ENCODE peak calls at places on chromosomes 12 and 14, in seven cellular contexts. One of them, this sample, is unnamed.
A peak's percentile ranks its signal among the peaks of the same experiment; 100 is the strongest.

GRCh38 chr12:87303396-87304012 is 725.7 kb downstream of the C12orf50 start:
- DNase-seq in fibroblast of lung: no peak
- DNase-seq in epithelial cell of proximal tubule: no peak
- DNase-seq in astrocyte of the cerebellum: no peak
- DNase-seq in ovary: no peak
- DNase-seq in PC-9: no peak
- DNase-seq in uterus: no peak
- DNase-seq in this sample: no peak

GRCh38 chr12:83389237-83389996 is 702.7 kb downstream of the TMTC2 start:
- DNase-seq in PC-9: no peak
- DNase-seq in astrocyte of the cerebellum: no peak
- DNase-seq in fibroblast of lung: no peak
- DNase-seq in uterus: no peak
- DNase-seq in ovary: no peak
- DNase-seq in epithelial cell of proximal tubule: no peak
- DNase-seq in this sample: no peak

GRCh38 chr12:5794156-5794555 is 150.9 kb downstream of the ANO2 start:
- DNase-seq in fibroblast of lung: no peak
- DNase-seq in PC-9: no peak
- DNase-seq in astrocyte of the cerebellum: no peak
- DNase-seq in ovary: no peak
- DNase-seq in epithelial cell of proximal tubule: no peak
- DNase-seq in uterus: no peak
- DNase-seq in this sample: no peak

GRCh38 chr14:55074662-55075061 is 23.2 kb downstream of the MAPK1IP1L start:
- DNase-seq in astrocyte of the cerebellum: no peak
- DNase-seq in epithelial cell of proximal tubule: no peak
- DNase-seq in PC-9: no peak
- DNase-seq in uterus: no peak
- DNase-seq in ovary: no peak
- DNase-seq in fibroblast of lung: peak; percentile 63
- DNase-seq in this sample: no peak

GRCh38 chr14:92600318-92601053 is 86.9 kb downstream of the RIN3 start:
- DNase-seq in PC-9: peak; percentile 89
- DNase-seq in astrocyte of the cerebellum: no peak
- DNase-seq in fibroblast of lung: peak; percentile 78
- DNase-seq in uterus: no peak
- DNase-seq in ovary: no peak
- DNase-seq in epithelial cell of proximal tubule: peak; percentile 56
- DNase-seq in this sample: no peak

GRCh38 chr12:9943244-9943643 is 11.1 kb upstream of the CLEC2A start:
- DNase-seq in PC-9: no peak
- DNase-seq in fibroblast of lung: no peak
- DNase-seq in epithelial cell of proximal tubule: no peak
- DNase-seq in ovary: no peak
- DNase-seq in uterus: no peak
- DNase-seq in astrocyte of the cerebellum: no peak
- DNase-seq in this sample: no peak

GRCh38 chr14:101557321-101557695 is 4.0 kb upstream of the DIO3 start:
- DNase-seq in epithelial cell of proximal tubule: no peak
- DNase-seq in fibroblast of lung: no peak
- DNase-seq in astrocyte of the cerebellum: no peak
- DNase-seq in PC-9: no peak
- DNase-seq in uterus: no peak
- DNase-seq in ovary: no peak
- DNase-seq in this sample: no peak

GRCh38 chr12:133106253-133106652 is 23.8 kb downstream of the ZNF891 start:
- DNase-seq in fibroblast of lung: peak; percentile 20
- DNase-seq in epithelial cell of proximal tubule: no peak
- DNase-seq in astrocyte of the cerebellum: no peak
- DNase-seq in ovary: no peak
- DNase-seq in uterus: no peak
- DNase-seq in PC-9: no peak
- DNase-seq in this sample: no peak

GRCh38 chr14:90924618-90925345 is 108.6 kb upstream of the TTC7B start:
- DNase-seq in astrocyte of the cerebellum: no peak
- DNase-seq in epithelial cell of proximal tubule: no peak
- DNase-seq in PC-9: peak; percentile 42
- DNase-seq in ovary: no peak
- DNase-seq in uterus: no peak
- DNase-seq in fibroblast of lung: no peak
- DNase-seq in this sample: no peak

GRCh38 chr12:49400304-49400703 is 33.0 kb downstream of the SPATS2 start:
- DNase-seq in PC-9: no peak
- DNase-seq in fibroblast of lung: no peak
- DNase-seq in astrocyte of the cerebellum: no peak
- DNase-seq in uterus: no peak
- DNase-seq in ovary: no peak
- DNase-seq in epithelial cell of proximal tubule: no peak
- DNase-seq in this sample: no peak

GRCh38 chr14:88614218-88614907 is 51.5 kb downstream of the ZC3H14 start:
- DNase-seq in epithelial cell of proximal tubule: no peak
- DNase-seq in uterus: no peak
- DNase-seq in PC-9: no peak
- DNase-seq in astrocyte of the cerebellum: peak; percentile 49
- DNase-seq in ovary: no peak
- DNase-seq in fibroblast of lung: peak; percentile 86
- DNase-seq in this sample: no peak

GRCh38 chr12:133264173-133264572 is 28.5 kb upstream of the ANHX start:
- DNase-seq in astrocyte of the cerebellum: no peak
- DNase-seq in PC-9: no peak
- DNase-seq in uterus: no peak
- DNase-seq in ovary: no peak
- DNase-seq in fibroblast of lung: no peak
- DNase-seq in epithelial cell of proximal tubule: no peak
- DNase-seq in this sample: no peak

GRCh38 chr12:48910196-48910595 is 15.1 kb downstream of the FKBP11 start:
- DNase-seq in ovary: no peak
- DNase-seq in fibroblast of lung: no peak
- DNase-seq in astrocyte of the cerebellum: no peak
- DNase-seq in epithelial cell of proximal tubule: no peak
- DNase-seq in PC-9: no peak
- DNase-seq in uterus: no peak
- DNase-seq in this sample: no peak

GRCh38 chr14:74571901-74572828 is 39.9 kb downstream of the LTBP2 start:
- DNase-seq in epithelial cell of proximal tubule: peak; percentile 95
- DNase-seq in uterus: peak; percentile 76
- DNase-seq in PC-9: peak; percentile 100
- DNase-seq in ovary: no peak
- DNase-seq in astrocyte of the cerebellum: peak; percentile 95
- DNase-seq in fibroblast of lung: peak; percentile 100
- DNase-seq in this sample: peak; percentile 76

GRCh38 chr12:119444462-119445044 is 110.0 kb downstream of the CCDC60 start:
- DNase-seq in uterus: no peak
- DNase-seq in ovary: no peak
- DNase-seq in fibroblast of lung: peak; percentile 27
- DNase-seq in PC-9: peak; percentile 49
- DNase-seq in astrocyte of the cerebellum: no peak
- DNase-seq in epithelial cell of proximal tubule: peak; percentile 25
- DNase-seq in this sample: no peak

GRCh38 chr12:108911915-108912314 is 32.0 kb downstream of the DAO start:
- DNase-seq in ovary: no peak
- DNase-seq in uterus: no peak
- DNase-seq in fibroblast of lung: no peak
- DNase-seq in astrocyte of the cerebellum: no peak
- DNase-seq in PC-9: peak; percentile 86
- DNase-seq in epithelial cell of proximal tubule: no peak
- DNase-seq in this sample: no peak

GRCh38 chr12:64571346-64571745 is 38.9 kb upstream of the RASSF3 start:
- DNase-seq in astrocyte of the cerebellum: no peak
- DNase-seq in PC-9: no peak
- DNase-seq in ovary: no peak
- DNase-seq in fibroblast of lung: no peak
- DNase-seq in uterus: no peak
- DNase-seq in epithelial cell of proximal tubule: no peak
- DNase-seq in this sample: no peak

GRCh38 chr12:110373025-110373876 is 30.3 kb downstream of the ANAPC7 start:
- DNase-seq in fibroblast of lung: no peak
- DNase-seq in epithelial cell of proximal tubule: no peak
- DNase-seq in astrocyte of the cerebellum: no peak
- DNase-seq in PC-9: no peak
- DNase-seq in uterus: peak; percentile 40
- DNase-seq in ovary: no peak
- DNase-seq in this sample: no peak

GRCh38 chr12:53219116-53219955 is 12.3 kb upstream of the ITGB7 start:
- DNase-seq in epithelial cell of proximal tubule: no peak
- DNase-seq in astrocyte of the cerebellum: no peak
- DNase-seq in uterus: no peak
- DNase-seq in ovary: peak; percentile 61
- DNase-seq in fibroblast of lung: peak; percentile 73
- DNase-seq in PC-9: no peak
- DNase-seq in this sample: no peak

GRCh38 chr12:84701966-84702365 is 210.6 kb downstream of the SLC6A15 start:
- DNase-seq in fibroblast of lung: peak; percentile 28
- DNase-seq in astrocyte of the cerebellum: no peak
- DNase-seq in epithelial cell of proximal tubule: no peak
- DNase-seq in uterus: no peak
- DNase-seq in ovary: no peak
- DNase-seq in PC-9: no peak
- DNase-seq in this sample: no peak

GRCh38 chr12:59808317-59808910 is 212.6 kb downstream of the SLC16A7 start:
- DNase-seq in epithelial cell of proximal tubule: peak; percentile 7
- DNase-seq in fibroblast of lung: peak; percentile 29
- DNase-seq in PC-9: peak; percentile 39
- DNase-seq in ovary: no peak
- DNase-seq in astrocyte of the cerebellum: peak; percentile 5
- DNase-seq in uterus: no peak
- DNase-seq in this sample: no peak

GRCh38 chr14:65167072-65167645 is 64.8 kb upstream of the MAX start:
- DNase-seq in uterus: no peak
- DNase-seq in epithelial cell of proximal tubule: no peak
- DNase-seq in fibroblast of lung: no peak
- DNase-seq in ovary: no peak
- DNase-seq in PC-9: no peak
- DNase-seq in astrocyte of the cerebellum: no peak
- DNase-seq in this sample: no peak

GRCh38 chr12:109710747-109711595 is 2.7 kb upstream of the FAM222A start:
- DNase-seq in epithelial cell of proximal tubule: peak; percentile 26
- DNase-seq in uterus: no peak
- DNase-seq in ovary: no peak
- DNase-seq in astrocyte of the cerebellum: no peak
- DNase-seq in PC-9: peak; percentile 84
- DNase-seq in fibroblast of lung: no peak
- DNase-seq in this sample: no peak

GRCh38 chr14:77605392-77605978 is 11.0 kb downstream of the SPTLC2 start:
- DNase-seq in astrocyte of the cerebellum: no peak
- DNase-seq in uterus: no peak
- DNase-seq in ovary: no peak
- DNase-seq in epithelial cell of proximal tubule: no peak
- DNase-seq in fibroblast of lung: no peak
- DNase-seq in PC-9: no peak
- DNase-seq in this sample: no peak

GRCh38 chr14:77603031-77603430 is 13.4 kb downstream of the SPTLC2 start:
- DNase-seq in PC-9: no peak
- DNase-seq in uterus: no peak
- DNase-seq in astrocyte of the cerebellum: no peak
- DNase-seq in epithelial cell of proximal tubule: no peak
- DNase-seq in fibroblast of lung: no peak
- DNase-seq in ovary: no peak
- DNase-seq in this sample: no peak

GRCh38 chr14:77601846-77602609 is 14.4 kb downstream of the SPTLC2 start:
- DNase-seq in ovary: no peak
- DNase-seq in fibroblast of lung: peak; percentile 72
- DNase-seq in astrocyte of the cerebellum: no peak
- DNase-seq in epithelial cell of proximal tubule: no peak
- DNase-seq in PC-9: peak; percentile 49
- DNase-seq in uterus: no peak
- DNase-seq in this sample: no peak

GRCh38 chr14:77599894-77600293 is 16.5 kb downstream of the SPTLC2 start:
- DNase-seq in ovary: no peak
- DNase-seq in PC-9: no peak
- DNase-seq in astrocyte of the cerebellum: no peak
- DNase-seq in fibroblast of lung: peak; percentile 57
- DNase-seq in uterus: no peak
- DNase-seq in epithelial cell of proximal tubule: no peak
- DNase-seq in this sample: no peak

DNA sequence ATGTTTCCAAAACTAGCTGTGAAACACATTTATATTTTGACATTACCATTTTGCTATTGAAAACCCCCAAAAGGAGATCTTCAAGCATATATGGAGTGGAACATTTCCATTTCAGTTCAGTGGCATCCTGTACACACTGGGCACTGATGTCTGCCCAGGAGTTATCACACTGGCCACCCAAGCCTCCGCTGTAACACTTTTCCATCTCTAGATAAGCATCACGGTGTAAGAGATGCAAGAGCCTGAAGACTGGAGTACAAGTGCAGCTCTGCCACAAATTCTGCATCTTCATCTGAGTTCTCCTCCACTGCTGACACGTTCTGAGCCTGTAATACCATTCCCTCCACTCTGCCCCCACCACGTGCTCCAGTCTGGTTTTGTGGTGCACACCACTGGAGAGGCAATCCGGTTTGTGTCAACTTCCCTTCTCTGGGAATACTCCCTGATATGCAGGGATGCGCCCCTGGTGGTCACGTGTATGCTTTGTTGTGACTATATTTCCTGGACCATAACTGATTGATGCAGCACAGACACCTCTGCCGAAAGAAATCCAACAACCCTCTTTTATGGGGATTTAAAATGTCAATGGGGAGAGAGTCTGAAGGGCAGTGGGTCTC is 12.7 kb downstream of the SPTLC2 start:
- DNase-seq in PC-9: no peak
- DNase-seq in ovary: no peak
- DNase-seq in epithelial cell of proximal tubule: no peak
- DNase-seq in astrocyte of the cerebellum: no peak
- DNase-seq in fibroblast of lung: peak; percentile 42
- DNase-seq in uterus: peak; percentile 21
- DNase-seq in this sample: no peak
- TF ChIP-seq CTCF in PC-9: peak; percentile 45
- TF ChIP-seq CTCF in ovary: no peak
- TF ChIP-seq CTCF in epithelial cell of proximal tubule: peak; percentile 59
- TF ChIP-seq CTCF in astrocyte of the cerebellum: peak; percentile 31
- TF ChIP-seq CTCF in fibroblast of lung: peak; percentile 46
- TF ChIP-seq CTCF in uterus: no peak
- TF ChIP-seq CTCF in this sample: peak; percentile 44

GRCh38 chr14:50001146-50001998 is 108.5 kb downstream of the ARF6 start:
- DNase-seq in PC-9: peak; percentile 88
- DNase-seq in epithelial cell of proximal tubule: no peak
- DNase-seq in ovary: no peak
- DNase-seq in uterus: peak; percentile 44
- DNase-seq in fibroblast of lung: peak; percentile 98
- DNase-seq in astrocyte of the cerebellum: peak; percentile 42
- DNase-seq in this sample: no peak
- H3K4me3 ChIP-seq in PC-9: peak overlapping the region; percentile 63
- H3K4me3 ChIP-seq in epithelial cell of proximal tubule: peak overlapping the region; percentile 25
- H3K4me3 ChIP-seq in ovary: no peak overlapping the region
- H3K4me3 ChIP-seq in uterus: no peak overlapping the region
- H3K4me3 ChIP-seq in fibroblast of lung: peak overlapping the region; percentile 33
- H3K4me3 ChIP-seq in astrocyte of the cerebellum: no peak overlapping the region
- H3K4me3 ChIP-seq in this sample: peak overlapping the region; percentile 63

GRCh38 chr12:12890815-12891645 is at the start of gene GPRC5A:
- DNase-seq in fibroblast of lung: peak; percentile 95
- DNase-seq in uterus: peak; percentile 96
- DNase-seq in ovary: peak; percentile 94
- DNase-seq in PC-9: peak; percentile 96
- DNase-seq in astrocyte of the cerebellum: peak; percentile 87
- DNase-seq in epithelial cell of proximal tubule: no peak
- DNase-seq in this sample: peak; percentile 87
- TF ChIP-seq CTCF in fibroblast of lung: peak; percentile 35
- TF ChIP-seq CTCF in uterus: peak; percentile 6
- TF ChIP-seq CTCF in ovary: peak; percentile 16
- TF ChIP-seq CTCF in PC-9: no peak
- TF ChIP-seq CTCF in astrocyte of the cerebellum: peak; percentile 37
- TF ChIP-seq CTCF in epithelial cell of proximal tubule: peak; percentile 41
- TF ChIP-seq CTCF in this sample: peak; percentile 63

GRCh38 chr12:116358850-116359761 is 81.6 kb upstream of the MED13L start:
- DNase-seq in PC-9: peak; percentile 86
- DNase-seq in epithelial cell of proximal tubule: peak; percentile 74
- DNase-seq in uterus: peak; percentile 97
- DNase-seq in fibroblast of lung: peak; percentile 97
- DNase-seq in ovary: peak; percentile 94
- DNase-seq in astrocyte of the cerebellum: peak; percentile 96
- DNase-seq in this sample: no peak
- H3K4me3 ChIP-seq in PC-9: no peak overlapping the region
- H3K4me3 ChIP-seq in epithelial cell of proximal tubule: peak overlapping the region; percentile 34
- H3K4me3 ChIP-seq in uterus: no peak overlapping the region
- H3K4me3 ChIP-seq in fibroblast of lung: peak overlapping the region; percentile 33
- H3K4me3 ChIP-seq in ovary: no peak overlapping the region
- H3K4me3 ChIP-seq in astrocyte of the cerebellum: peak overlapping the region; percentile 5
- H3K4me3 ChIP-seq in this sample: no peak overlapping the region

This sample was measured in keratinocyte.